ENCODE peak calls at places on chromosomes 5 and 9, in five cellular contexts. One of them, this sample, is unnamed.

GRCh38 chr5:144691936-144692335 is 521.3 kb downstream of the KCTD16 start:
- DNase-seq in NCI-H2029 treated with DMSO at 0.1 percent for 48 hours: no peak
- DNase-seq in BE2C: no peak
- DNase-seq in NCI-H345: no peak
- DNase-seq in EL: peak; percentile 16
- DNase-seq in this sample: no peak

GRCh38 chr9:70123695-70124094 is 80.0 kb downstream of the MAMDC2 start:
- DNase-seq in NCI-H2029 treated with DMSO at 0.1 percent for 48 hours: no peak
- DNase-seq in BE2C: no peak
- DNase-seq in NCI-H345: no peak
- DNase-seq in EL: no peak
- DNase-seq in this sample: no peak

GRCh38 chr5:140821375-140822280 is at the start of gene PCDHA5:
- DNase-seq in NCI-H2029 treated with DMSO at 0.1 percent for 48 hours: no peak
- DNase-seq in BE2C: no peak
- DNase-seq in NCI-H345: peak; percentile 85
- DNase-seq in EL: peak; percentile 27
- DNase-seq in this sample: no peak

GRCh38 chr5:118791986-118792734 is 196.2 kb downstream of the DTWD2 start:
- DNase-seq in NCI-H2029 treated with DMSO at 0.1 percent for 48 hours: peak; percentile 1
- DNase-seq in BE2C: peak; percentile 28
- DNase-seq in NCI-H345: peak; percentile 29
- DNase-seq in EL: peak; percentile 68
- DNase-seq in this sample: peak; percentile 74

GRCh38 chr5:179680014-179680779 is 637 bp downstream of the CBY3 start:
- DNase-seq in NCI-H2029 treated with DMSO at 0.1 percent for 48 hours: no peak
- DNase-seq in BE2C: no peak
- DNase-seq in NCI-H345: no peak
- DNase-seq in EL: no peak
- DNase-seq in this sample: no peak

GRCh38 chr5:57986746-57987145 is 473.1 kb downstream of the PLK2 start:
- DNase-seq in NCI-H2029 treated with DMSO at 0.1 percent for 48 hours: no peak
- DNase-seq in BE2C: peak; percentile 8
- DNase-seq in NCI-H345: no peak
- DNase-seq in EL: peak; percentile 24
- DNase-seq in this sample: peak; percentile 13

GRCh38 chr9:34993502-34994428 is 4.2 kb downstream of the DNAJB5 start:
- DNase-seq in NCI-H2029 treated with DMSO at 0.1 percent for 48 hours: peak; percentile 36
- DNase-seq in BE2C: peak; percentile 79
- DNase-seq in NCI-H345: no peak
- DNase-seq in EL: peak; percentile 60
- DNase-seq in this sample: peak; percentile 61

GRCh38 chr9:133837644-133838597 is 99.8 kb upstream of the SARDH start:
- DNase-seq in NCI-H2029 treated with DMSO at 0.1 percent for 48 hours: no peak
- DNase-seq in BE2C: peak; percentile 73
- DNase-seq in NCI-H345: no peak
- DNase-seq in EL: no peak
- DNase-seq in this sample: no peak

GRCh38 chr5:128695791-128696520 is 157.9 kb upstream of the FBN2 start:
- DNase-seq in NCI-H2029 treated with DMSO at 0.1 percent for 48 hours: no peak
- DNase-seq in BE2C: no peak
- DNase-seq in NCI-H345: no peak
- DNase-seq in EL: no peak
- DNase-seq in this sample: no peak

GRCh38 chr9:34158362-34158869 is 20.4 kb upstream of the UBAP1 start:
- DNase-seq in NCI-H2029 treated with DMSO at 0.1 percent for 48 hours: peak; percentile 86
- DNase-seq in BE2C: no peak
- DNase-seq in NCI-H345: peak; percentile 67
- DNase-seq in EL: peak; percentile 55
- DNase-seq in this sample: peak; percentile 39

GRCh38 chr9:116152390-116152789 is 1.2 kb upstream of the PAPPA start:
- DNase-seq in NCI-H2029 treated with DMSO at 0.1 percent for 48 hours: peak; percentile 7
- DNase-seq in BE2C: no peak
- DNase-seq in NCI-H345: no peak
- DNase-seq in EL: peak; percentile 75
- DNase-seq in this sample: peak; percentile 17

GRCh38 chr9:78298046-78298511 is 1.2 kb downstream of the PSAT1 start:
- DNase-seq in NCI-H2029 treated with DMSO at 0.1 percent for 48 hours: no peak
- DNase-seq in BE2C: peak; percentile 49
- DNase-seq in NCI-H345: peak; percentile 45
- DNase-seq in EL: peak; percentile 24
- DNase-seq in this sample: peak; percentile 29

GRCh38 chr5:7464182-7464581 is 68.2 kb downstream of the ADCY2 start:
- DNase-seq in NCI-H2029 treated with DMSO at 0.1 percent for 48 hours: no peak
- DNase-seq in BE2C: no peak
- DNase-seq in NCI-H345: no peak
- DNase-seq in EL: no peak
- DNase-seq in this sample: no peak

GRCh38 chr5:37234288-37234687 is 14.9 kb downstream of the CPLANE1 start:
- DNase-seq in NCI-H2029 treated with DMSO at 0.1 percent for 48 hours: no peak
- DNase-seq in BE2C: no peak
- DNase-seq in NCI-H345: no peak
- DNase-seq in EL: no peak
- DNase-seq in this sample: no peak

GRCh38 chr5:150001660-150002493 is 1.3 kb downstream of the HMGXB3 start:
- DNase-seq in NCI-H2029 treated with DMSO at 0.1 percent for 48 hours: no peak
- DNase-seq in BE2C: peak; percentile 66
- DNase-seq in NCI-H345: peak; percentile 29
- DNase-seq in EL: peak; percentile 80
- DNase-seq in this sample: peak; percentile 82

GRCh38 chr9:99419099-99419498 is 197.0 kb downstream of the SEC61B start:
- DNase-seq in NCI-H2029 treated with DMSO at 0.1 percent for 48 hours: no peak
- DNase-seq in BE2C: no peak
- DNase-seq in NCI-H345: no peak
- DNase-seq in EL: no peak
- DNase-seq in this sample: no peak

GRCh38 chr5:59562756-59563389 is 330.7 kb downstream of the PDE4D start:
- DNase-seq in NCI-H2029 treated with DMSO at 0.1 percent for 48 hours: peak; percentile 70
- DNase-seq in BE2C: no peak
- DNase-seq in NCI-H345: no peak
- DNase-seq in EL: peak; percentile 76
- DNase-seq in this sample: peak; percentile 15

GRCh38 chr9:94656190-94656589 is 16.9 kb upstream of the FBP1 start:
- DNase-seq in NCI-H2029 treated with DMSO at 0.1 percent for 48 hours: no peak
- DNase-seq in BE2C: no peak
- DNase-seq in NCI-H345: no peak
- DNase-seq in EL: no peak
- DNase-seq in this sample: no peak

GRCh38 chr9:93726147-93726546 is 149.8 kb downstream of the PHF2 start:
- DNase-seq in NCI-H2029 treated with DMSO at 0.1 percent for 48 hours: no peak
- DNase-seq in BE2C: no peak
- DNase-seq in NCI-H345: no peak
- DNase-seq in EL: no peak
- DNase-seq in this sample: no peak

GRCh38 chr9:124322618-124323432 is 65.1 kb downstream of the NEK6 start:
- DNase-seq in NCI-H2029 treated with DMSO at 0.1 percent for 48 hours: no peak
- DNase-seq in BE2C: no peak
- DNase-seq in NCI-H345: no peak
- DNase-seq in EL: no peak
- DNase-seq in this sample: peak; percentile 43

GRCh38 chr5:172293054-172293744 is 9.6 kb upstream of the UBTD2 start:
- DNase-seq in NCI-H2029 treated with DMSO at 0.1 percent for 48 hours: peak; percentile 65
- DNase-seq in BE2C: peak; percentile 78
- DNase-seq in NCI-H345: peak; percentile 82
- DNase-seq in EL: peak; percentile 75
- DNase-seq in this sample: peak; percentile 83

GRCh38 chr5:58022055-58022454 is 437.8 kb downstream of the PLK2 start:
- DNase-seq in NCI-H2029 treated with DMSO at 0.1 percent for 48 hours: no peak
- DNase-seq in BE2C: no peak
- DNase-seq in NCI-H345: no peak
- DNase-seq in EL: no peak
- DNase-seq in this sample: peak; percentile 48

GRCh38 chr9:12681620-12682019 is 11.6 kb upstream of the TYRP1 start:
- DNase-seq in NCI-H2029 treated with DMSO at 0.1 percent for 48 hours: no peak
- DNase-seq in BE2C: no peak
- DNase-seq in NCI-H345: no peak
- DNase-seq in EL: peak; percentile 63
- DNase-seq in this sample: no peak

GRCh38 chr5:92337772-92338234 is 954.7 kb upstream of the ARRDC3 start:
- DNase-seq in NCI-H2029 treated with DMSO at 0.1 percent for 48 hours: no peak
- DNase-seq in BE2C: no peak
- DNase-seq in NCI-H345: no peak
- DNase-seq in EL: peak; percentile 21
- DNase-seq in this sample: no peak

GRCh38 chr5:115072266-115073056 is 97.2 kb downstream of the TRIM36 start:
- DNase-seq in NCI-H2029 treated with DMSO at 0.1 percent for 48 hours: no peak
- DNase-seq in BE2C: no peak
- DNase-seq in NCI-H345: no peak
- DNase-seq in EL: no peak
- DNase-seq in this sample: no peak

GRCh38 chr9:110076894-110077725 is 130.8 kb downstream of the C9orf152 start:
- DNase-seq in NCI-H2029 treated with DMSO at 0.1 percent for 48 hours: no peak
- DNase-seq in BE2C: no peak
- DNase-seq in NCI-H345: no peak
- DNase-seq in EL: peak; percentile 83
- DNase-seq in this sample: peak; percentile 41

GRCh38 chr5:109612278-109612905 is 77.3 kb upstream of the MAN2A1 start:
- DNase-seq in NCI-H2029 treated with DMSO at 0.1 percent for 48 hours: no peak
- DNase-seq in BE2C: no peak
- DNase-seq in NCI-H345: no peak
- DNase-seq in EL: no peak
- DNase-seq in this sample: no peak

GRCh38 chr9:135391759-135392158 is 87.8 kb upstream of the PPP1R26 start:
- DNase-seq in NCI-H2029 treated with DMSO at 0.1 percent for 48 hours: no peak
- DNase-seq in BE2C: no peak
- DNase-seq in NCI-H345: no peak
- DNase-seq in EL: no peak
- DNase-seq in this sample: no peak

GRCh38 chr5:107777161-107777740 is 106.5 kb upstream of the EFNA5 start:
- DNase-seq in NCI-H2029 treated with DMSO at 0.1 percent for 48 hours: no peak
- DNase-seq in BE2C: no peak
- DNase-seq in NCI-H345: no peak
- DNase-seq in EL: no peak
- DNase-seq in this sample: no peak

GRCh38 chr5:14250778-14251711 is 107.9 kb downstream of the TRIO start:
- DNase-seq in NCI-H2029 treated with DMSO at 0.1 percent for 48 hours: no peak
- DNase-seq in BE2C: no peak
- DNase-seq in NCI-H345: no peak
- DNase-seq in EL: no peak
- DNase-seq in this sample: no peak

GRCh38 chr5:73948289-73948688 is 322.3 kb downstream of the ARHGEF28 start:
- DNase-seq in NCI-H2029 treated with DMSO at 0.1 percent for 48 hours: no peak
- DNase-seq in BE2C: no peak
- DNase-seq in NCI-H345: no peak
- DNase-seq in EL: no peak
- DNase-seq in this sample: no peak

GRCh38 chr5:176352116-176352878 is 9.3 kb downstream of the KIAA1191 start:
- DNase-seq in NCI-H2029 treated with DMSO at 0.1 percent for 48 hours: no peak
- DNase-seq in BE2C: no peak
- DNase-seq in NCI-H345: no peak
- DNase-seq in EL: no peak
- DNase-seq in this sample: no peak

GRCh38 chr5:123756325-123756664 is 244.3 kb downstream of the CSNK1G3 start:
- DNase-seq in NCI-H2029 treated with DMSO at 0.1 percent for 48 hours: no peak
- DNase-seq in BE2C: no peak
- DNase-seq in NCI-H345: no peak
- DNase-seq in EL: peak; percentile 25
- DNase-seq in this sample: no peak

GRCh38 chr5:96963267-96963666 is 27.4 kb downstream of the LNPEP start:
- DNase-seq in NCI-H2029 treated with DMSO at 0.1 percent for 48 hours: no peak
- DNase-seq in BE2C: peak; percentile 60
- DNase-seq in NCI-H345: no peak
- DNase-seq in EL: peak; percentile 73
- DNase-seq in this sample: peak; percentile 87

GRCh38 chr9:87546704-87547103 is 49.0 kb downstream of the DAPK1 start:
- DNase-seq in NCI-H2029 treated with DMSO at 0.1 percent for 48 hours: no peak
- DNase-seq in BE2C: no peak
- DNase-seq in NCI-H345: no peak
- DNase-seq in EL: peak; percentile 63
- DNase-seq in this sample: no peak

GRCh38 chr5:11619339-11620028 is 284.8 kb downstream of the CTNND2 start:
- DNase-seq in NCI-H2029 treated with DMSO at 0.1 percent for 48 hours: no peak
- DNase-seq in BE2C: no peak
- DNase-seq in NCI-H345: no peak
- DNase-seq in EL: no peak
- DNase-seq in this sample: no peak